ENCODE peak calls at places on chromosomes 11 and 22, in ten cellular contexts. N is HTR-8/SVneo; E is T-cell; F is naive thymus-derived CD4-positive, alpha-beta T cell; B is stimulated activated naive CD4-positive, alpha-beta T cell; A is NCI-H2029 treated with DMSO at 0.1 percent for 48 hours; V is NCI-H748 treated with DMSO at 0.1 percent for 48 hours; P is GM03348; G is pancreas; X is pulmonary artery endothelial cell. L is an unnamed sample.

GRCh38 chr11:19939415-19939929 is 220.8 kb downstream of the DBX1 start:
- DNase-seq in N (no peak), E (no peak), F (no peak), B (no peak), A (no peak), V (no peak), P (no peak), G (no peak), X (no peak), L (no peak)

GRCh38 chr11:87740968-87741367 is 434.3 kb downstream of the RAB38 start:
- DNase-seq in N (no peak), E (no peak), F (no peak), B (no peak), A (no peak), V (no peak), P (no peak), G (no peak), X (no peak), L (no peak)

GRCh38 chr11:134780486-134781155 is 368.6 kb upstream of the B3GAT1 start:
- DNase-seq in N (no peak), E (no peak), F (no peak), B (no peak), A (no peak), V (no peak), P (no peak), G (no peak), X (no peak), L (no peak)

GRCh38 chr11:57568330-57568766 is 876 bp upstream of the UBE2L6 start:
- DNase-seq in N (peak; percentile 81), E (no peak), F (peak; percentile 89), B (peak; percentile 91), A (peak; percentile 65), V (no peak), P (no peak), G (no peak), X (no peak), L (peak; percentile 16)

GRCh38 chr11:95337972-95338429 is 107.0 kb upstream of the SESN3 start:
- DNase-seq in N (no peak), E (no peak), F (no peak), B (no peak), A (no peak), V (no peak), P (no peak), G (no peak), X (no peak), L (no peak)

GRCh38 chr22:46057762-46058420 is 80.9 kb upstream of the WNT7B start:
- DNase-seq in N (no peak), E (no peak), F (no peak), B (peak; percentile 31), A (peak; percentile 62), V (no peak), P (peak; percentile 63), G (peak; percentile 53), X (no peak), L (no peak)

GRCh38 chr11:19252394-19253148 is 11.8 kb upstream of the E2F8 start:
- DNase-seq in N (no peak), E (no peak), F (no peak), B (no peak), A (no peak), V (no peak), P (no peak), G (no peak), X (no peak), L (no peak)

GRCh38 chr11:124394408-124394807 is 4.4 kb downstream of the OR8B3 start:
- DNase-seq in N (no peak), E (no peak), F (no peak), B (no peak), A (no peak), V (no peak), P (no peak), G (no peak), X (no peak), L (no peak)

GRCh38 chr11:47185305-47186075 is 744 bp downstream of the PACSIN3 start:
- DNase-seq in N (peak; percentile 60), E (no peak), F (no peak), B (no peak), A (no peak), V (no peak), P (no peak), G (peak; percentile 59), X (no peak), L (no peak)

GRCh38 chr11:61057615-61058014 is 44.7 kb upstream of the CD5 start:
- DNase-seq in N (no peak), E (no peak), F (peak; percentile 16), B (no peak), A (no peak), V (no peak), P (no peak), G (no peak), X (no peak), L (no peak)

GRCh38 chr11:76658651-76659650 is 11.6 kb downstream of the LRRC32 start:
- DNase-seq in N (no peak), E (no peak), F (no peak), B (no peak), A (no peak), V (no peak), P (no peak), G (no peak), X (no peak), L (no peak)

GRCh38 chr11:77136074-77136473 is 8.0 kb downstream of the MYO7A start:
- DNase-seq in N (peak; percentile 53), E (no peak), F (no peak), B (no peak), A (no peak), V (no peak), P (no peak), G (no peak), X (no peak), L (no peak)

GRCh38 chr11:95698939-95699562 is 90.5 kb downstream of the FAM76B start:
- DNase-seq in N (no peak), E (no peak), F (no peak), B (peak; percentile 44), A (no peak), V (no peak), P (no peak), G (no peak), X (no peak), L (no peak)

GRCh38 chr11:18027475-18027874 is 14.6 kb upstream of the SERGEF start:
- DNase-seq in N (no peak), E (no peak), F (no peak), B (no peak), A (no peak), V (no peak), P (no peak), G (no peak), X (no peak), L (no peak)

GRCh38 chr11:3092603-3093141 is 35.4 kb upstream of the CARS1 start:
- DNase-seq in N (no peak), E (no peak), F (no peak), B (no peak), A (no peak), V (no peak), P (peak; percentile 9), G (no peak), X (no peak), L (no peak)

GRCh38 chr11:46686886-46687810 is 13.3 kb downstream of the ARHGAP1 start:
- DNase-seq in N (no peak), E (no peak), F (no peak), B (no peak), A (peak; percentile 74), V (no peak), P (peak; percentile 71), G (no peak), X (no peak), L (no peak)

GRCh38 chr22:24115247-24116207 is 65.8 kb upstream of the SUSD2 start:
- DNase-seq in N (no peak), E (no peak), F (no peak), B (no peak), A (no peak), V (no peak), P (no peak), G (no peak), X (no peak), L (no peak)

GRCh38 chr11:66868726-66869291 is 11.9 kb downstream of the LRFN4 start:
- DNase-seq in N (no peak), E (peak; percentile 74), F (peak; percentile 76), B (peak; percentile 64), A (no peak), V (peak; percentile 18), P (no peak), G (peak; percentile 66), X (no peak), L (no peak)

GRCh38 chr11:33829430-33830141 is 55.3 kb upstream of the FBXO3 start:
- DNase-seq in N (peak; percentile 81), E (peak; percentile 27), F (peak; percentile 46), B (peak; percentile 59), A (peak; percentile 47), V (peak; percentile 55), P (peak; percentile 85), G (peak; percentile 34), X (peak; percentile 22), L (no peak)

GRCh38 chr11:94581926-94582325 is 14.8 kb downstream of the PIWIL4 start:
- DNase-seq in N (no peak), E (no peak), F (no peak), B (no peak), A (no peak), V (no peak), P (no peak), G (no peak), X (no peak), L (no peak)

GRCh38 chr11:124867700-124868099 is 2.5 kb downstream of the ROBO3 start:
- DNase-seq in N (peak; percentile 42), E (no peak), F (no peak), B (no peak), A (no peak), V (no peak), P (peak; percentile 62), G (no peak), X (no peak), L (no peak)

GRCh38 chr11:69231466-69232018 is 62.4 kb upstream of the MYEOV start:
- DNase-seq in N (no peak), E (no peak), F (no peak), B (no peak), A (no peak), V (no peak), P (no peak), G (peak; percentile 3), X (no peak), L (no peak)

GRCh38 chr11:71499546-71499945 is 27.5 kb upstream of the KRTAP5-7 start:
- DNase-seq in N (no peak), E (no peak), F (no peak), B (no peak), A (no peak), V (no peak), P (no peak), G (no peak), X (no peak), L (no peak)